ENCODE peak calls at places on chromosomes 13 and 19, in ten cellular contexts. A is RKO; O is activated gamma-delta T cell treated with anti-CD3 and anti-CD28 coated beads, Interleukin-2, amount 50 U/mL, for 16 hours; Z is activated CD4-positive, alpha-beta T cell treated with anti-CD3 and anti-CD28 coated beads, Interleukin-2, amount 50 U/mL, for 1 hour; G is stimulated activated CD4-positive, alpha-beta T cell treated with anti-CD3 and anti-CD28 coated beads, Interleukin-15, amount 100 ng/mL, for 1 hour; M is SW480; H is psoas muscle; D is activated CD8-positive, alpha-beta memory T cell treated with anti-CD3 and anti-CD28 coated beads for 4 hours; U is naive thymus-derived CD4-positive, alpha-beta T cell; I is AML-193. S is an unnamed sample.

GRCh38 chr19:2188708-2189385 is 25.1 kb downstream of the DOT1L start:
- DNase-seq in A (peak), O (no peak), Z (no peak), G (no peak), M (no peak), H (no peak), D (peak), U (no peak), I (no peak), S (peak)

GRCh38 chr19:3041756-3042517 is 12.9 kb upstream of the TLE2 start:
- DNase-seq in A (no peak), O (no peak), Z (no peak), G (no peak), M (no peak), H (no peak), D (no peak), U (no peak), I (no peak), S (no peak)

GRCh38 chr13:22929391-22930126 is 251.2 kb upstream of the SGCG start:
- DNase-seq in A (no peak), O (no peak), Z (no peak), G (no peak), M (no peak), H (no peak), D (no peak), U (no peak), I (no peak), S (no peak)

GRCh38 chr19:42465827-42466280 is 23.1 kb upstream of the CXCL17 start:
- DNase-seq in A (no peak), O (no peak), Z (no peak), G (no peak), M (no peak), H (no peak), D (no peak), U (no peak), I (no peak), S (no peak)

GRCh38 chr13:30403491-30403890 is 18.8 kb upstream of the UBE2L5 start:
- DNase-seq in A (no peak), O (no peak), Z (no peak), G (no peak), M (no peak), H (no peak), D (no peak), U (no peak), I (no peak), S (no peak)

GRCh38 chr19:49591731-49592485 is 926 bp downstream of the PRR12 start:
- DNase-seq in A (peak), O (no peak), Z (peak), G (no peak), M (peak), H (peak), D (no peak), U (peak), I (no peak), S (peak)

GRCh38 chr19:53161123-53161522 is 2.3 kb upstream of the ZNF347 start:
- DNase-seq in A (no peak), O (no peak), Z (no peak), G (no peak), M (no peak), H (no peak), D (no peak), U (no peak), I (no peak), S (no peak)

GRCh38 chr19:53431399-53432087 is at the start of gene ZNF761:
- DNase-seq in A (peak), O (peak), Z (peak), G (peak), M (peak), H (peak), D (peak), U (peak), I (peak), S (peak)

GRCh38 chr19:46603195-46603637 is 2.1 kb downstream of the CALM3 start:
- DNase-seq in A (peak), O (no peak), Z (no peak), G (no peak), M (peak), H (no peak), D (no peak), U (no peak), I (no peak), S (no peak)

GRCh38 chr13:94110011-94110410 is 369.5 kb downstream of the DCT start:
- DNase-seq in A (peak), O (no peak), Z (no peak), G (no peak), M (no peak), H (no peak), D (no peak), U (no peak), I (no peak), S (peak)

GRCh38 chr19:40594251-40594650 is 6.9 kb upstream of the LTBP4 start:
- DNase-seq in A (no peak), O (no peak), Z (no peak), G (no peak), M (no peak), H (no peak), D (no peak), U (no peak), I (no peak), S (no peak)

GRCh38 chr13:79085021-79085420 is 321.0 kb downstream of the RBM26 start:
- DNase-seq in A (no peak), O (no peak), Z (no peak), G (no peak), M (no peak), H (no peak), D (no peak), U (no peak), I (no peak), S (no peak)

GRCh38 chr19:50007947-50008346 is 17.2 kb downstream of the VRK3 start:
- DNase-seq in A (no peak), O (no peak), Z (no peak), G (no peak), M (no peak), H (no peak), D (no peak), U (no peak), I (no peak), S (no peak)

GRCh38 chr19:5957132-5957531 is 20.8 kb downstream of the RANBP3 start:
- DNase-seq in A (no peak), O (no peak), Z (no peak), G (no peak), M (no peak), H (no peak), D (no peak), U (no peak), I (no peak), S (peak)

S was measured in IMR-90.